ENCODE peak calls at places on chromosomes 2 and 18, in nine cellular contexts. Q, V, E, P, L, H, T, X and M are unnamed samples.
A peak's percentile ranks its signal among the peaks of the same experiment; 100 is the strongest.

GRCh38 chr2:196821195-196821594 is 12.0 kb upstream of the C2orf66 start:
- DNase-seq in X (no peak), L (peak; percentile 24), E (no peak), V (no peak), H (peak; percentile 39), Q (no peak), P (no peak), T (peak; percentile 26), M (no peak)

GRCh38 chr18:64097497-64097896 is 51.4 kb downstream of the LINC00305 start:
- DNase-seq in T (peak; percentile 40), V (no peak), Q (no peak), L (no peak), H (no peak), X (no peak), E (no peak), P (no peak), M (no peak)

GRCh38 chr2:78701546-78701945 is 324.0 kb upstream of the REG3G start:
- DNase-seq in X (no peak), Q (no peak), H (peak; percentile 9), T (no peak), L (no peak), E (no peak), V (no peak), P (no peak), M (no peak)

GRCh38 chr18:27967938-27968803 is 208.8 kb downstream of the CDH2 start:
- DNase-seq in P (no peak), X (no peak), H (peak; percentile 30), V (no peak), E (no peak), Q (peak; percentile 18), T (no peak), L (peak; percentile 6), M (no peak)

GRCh38 chr2:110204408-110205385 is at the start of gene NPHP1:
- DNase-seq in L (peak; percentile 92), P (peak; percentile 94), V (peak; percentile 88), T (peak; percentile 81), E (peak; percentile 30), H (peak; percentile 90), Q (peak; percentile 76), X (peak; percentile 75), M (peak; percentile 83)

GRCh38 chr2:237566401-237567235 is at the start of gene PRLH:
- DNase-seq in V (no peak), H (no peak), T (no peak), L (no peak), X (no peak), P (no peak), E (no peak), Q (no peak), M (no peak)

GRCh38 chr2:170177950-170178781 is at the start of gene MYO3B:
- DNase-seq in L (peak; percentile 43), P (no peak), V (no peak), X (no peak), T (peak; percentile 69), E (no peak), H (no peak), Q (no peak), M (no peak)

GRCh38 chr2:71843391-71843850 is 304.2 kb downstream of the CYP26B1 start:
- DNase-seq in P (no peak), V (peak; percentile 76), H (peak; percentile 74), L (peak; percentile 80), T (peak; percentile 50), X (no peak), E (no peak), Q (peak; percentile 73), M (no peak)

GRCh38 chr2:100721693-100722092 is 98.2 kb upstream of the NPAS2 start:
- DNase-seq in P (no peak), E (no peak), T (no peak), H (no peak), V (no peak), X (no peak), Q (no peak), L (no peak), M (no peak)

GRCh38 chr2:68646303-68646702 is 2.9 kb downstream of the PROKR1 start:
- DNase-seq in V (no peak), E (no peak), T (no peak), P (no peak), Q (no peak), L (no peak), X (no peak), H (no peak), M (no peak)

GRCh38 chr2:238515411-238515810 is 88.7 kb downstream of the ASB1 start:
- DNase-seq in T (no peak), X (no peak), H (peak; percentile 52), P (no peak), Q (no peak), L (no peak), V (no peak), E (no peak), M (no peak)

GRCh38 chr2:179235463-179236108 is 29.0 kb downstream of the SESTD1 start:
- DNase-seq in T (peak; percentile 74), H (peak; percentile 16), P (no peak), L (no peak), X (no peak), Q (no peak), V (no peak), E (no peak), M (no peak)

GRCh38 chr2:81894451-81894990 is 1590.0 kb upstream of the LRRTM1 start:
- DNase-seq in T (no peak), V (no peak), X (no peak), Q (peak; percentile 26), P (no peak), H (peak; percentile 15), L (no peak), E (no peak), M (no peak)

GRCh38 chr2:133553838-133554408 is 14.3 kb downstream of the NCKAP5 start:
- DNase-seq in L (no peak), V (no peak), X (no peak), H (no peak), E (no peak), T (no peak), Q (no peak), P (no peak), M (no peak)

GRCh38 chr2:65329551-65329950 is 101.9 kb downstream of the ACTR2 start:
- DNase-seq in L (no peak), H (no peak), E (peak; percentile 22), P (no peak), X (no peak), T (no peak), V (no peak), Q (no peak), M (no peak)

GRCh38 chr18:43720036-43720435 is 442.7 kb upstream of the SYT4 start:
- DNase-seq in V (no peak), X (no peak), E (no peak), Q (no peak), T (peak; percentile 1), P (no peak), H (no peak), L (no peak), M (no peak)

GRCh38 chr2:239927424-239927981 is 97.6 kb downstream of the NDUFA10 start:
- DNase-seq in P (peak; percentile 51), H (peak; percentile 55), V (peak; percentile 57), E (no peak), L (peak; percentile 83), Q (peak; percentile 84), X (peak; percentile 49), T (peak; percentile 84), M (peak; percentile 78)

GRCh38 chr2:69720404-69720803 is 21.5 kb upstream of the ANXA4 start:
- DNase-seq in T (no peak), X (no peak), E (no peak), Q (no peak), H (peak; percentile 31), V (no peak), L (peak; percentile 31), P (no peak), M (no peak)

GRCh38 chr18:74375999-74376398 is 60.4 kb downstream of the C18orf63 start:
- DNase-seq in T (no peak), Q (peak; percentile 86), E (no peak), H (no peak), X (no peak), V (no peak), P (no peak), L (no peak), M (no peak)

GRCh38 chr2:16014041-16014787 is 73.9 kb downstream of the MYCN start:
- DNase-seq in H (no peak), E (no peak), T (no peak), P (no peak), L (no peak), V (no peak), X (no peak), Q (no peak), M (peak; percentile 86)

GRCh38 chr18:73511751-73512525 is 635.7 kb downstream of the FBXO15 start:
- DNase-seq in P (no peak), X (no peak), Q (no peak), T (peak; percentile 70), H (peak; percentile 51), L (peak; percentile 10), E (no peak), V (no peak), M (no peak)

GRCh38 chr2:26503238-26503880 is 25.4 kb upstream of the OTOF start:
- DNase-seq in L (peak; percentile 85), T (peak; percentile 16), P (peak; percentile 87), H (peak; percentile 70), E (peak; percentile 90), X (peak; percentile 66), Q (peak; percentile 13), V (peak; percentile 81), M (peak; percentile 93)

GRCh38 chr18:63262369-63263335 is 56.9 kb downstream of the BCL2 start:
- DNase-seq in L (no peak), Q (no peak), T (no peak), E (no peak), H (no peak), V (peak; percentile 71), P (peak; percentile 63), X (no peak), M (no peak)

GRCh38 chr2:221372156-221372870 is 199.8 kb downstream of the EPHA4 start:
- DNase-seq in E (no peak), H (no peak), X (no peak), V (no peak), T (peak; percentile 7), Q (no peak), L (no peak), P (no peak), M (no peak)

GRCh38 chr18:1732143-1732542 is 827.5 kb downstream of the ADCYAP1 start:
- DNase-seq in Q (no peak), T (no peak), H (no peak), V (no peak), X (no peak), E (no peak), L (no peak), P (no peak), M (no peak)

GRCh38 chr18:11008544-11008943 is 140.8 kb downstream of the PIEZO2 start:
- DNase-seq in V (no peak), X (no peak), L (no peak), P (no peak), T (no peak), Q (no peak), E (no peak), H (no peak), M (no peak)

GRCh38 chr2:110931648-110932047 is 189.1 kb upstream of the BCL2L11 start:
- DNase-seq in L (no peak), X (no peak), H (peak; percentile 79), Q (no peak), E (no peak), P (no peak), T (no peak), V (no peak), M (no peak)

GRCh38 chr2:209305746-209306196 is 118.1 kb upstream of the MAP2 start:
- DNase-seq in L (no peak), E (no peak), V (no peak), T (no peak), X (no peak), P (no peak), Q (no peak), H (no peak), M (no peak)

GRCh38 chr2:3285901-3286645 is 91.5 kb downstream of the EIPR1 start:
- DNase-seq in P (no peak), X (no peak), V (no peak), L (no peak), Q (no peak), T (no peak), E (no peak), H (no peak), M (peak; percentile 17)

GRCh38 chr2:188668017-188668663 is 306.0 kb upstream of the COL3A1 start:
- DNase-seq in L (peak; percentile 24), V (no peak), E (no peak), X (no peak), Q (no peak), P (no peak), T (peak; percentile 97), H (peak; percentile 92), M (no peak)

GRCh38 chr2:61180686-61181085 is 18.7 kb downstream of the C2orf74 start:
- DNase-seq in Q (no peak), V (no peak), P (no peak), H (no peak), E (no peak), L (no peak), X (no peak), T (no peak), M (no peak)